ENCODE peak calls at places on chromosome 19, in four cellular contexts. One of them, this sample, is unnamed.
A peak's percentile ranks its signal among the peaks of the same experiment; 100 is the strongest.

GRCh38 chr19:2720777-2721569 is at the start of gene DIRAS1:
- DNase-seq in uterus: no peak
- DNase-seq in WERI-Rb-1: peak; percentile 28
- DNase-seq in heart right ventricle: peak; percentile 38
- DNase-seq in this sample: peak; percentile 76

GRCh38 chr19:47582320-47582909 is 9.5 kb upstream of the ZNF541 start:
- DNase-seq in uterus: no peak
- DNase-seq in WERI-Rb-1: no peak
- DNase-seq in heart right ventricle: no peak
- DNase-seq in this sample: no peak

GRCh38 chr19:36047835-36048234 is 6.2 kb downstream of the THAP8 start:
- DNase-seq in uterus: no peak
- DNase-seq in WERI-Rb-1: no peak
- DNase-seq in heart right ventricle: no peak
- DNase-seq in this sample: no peak

GRCh38 chr19:44684892-44685847 is 13.8 kb upstream of the CEACAM16 start:
- DNase-seq in uterus: peak; percentile 62
- DNase-seq in WERI-Rb-1: peak; percentile 78
- DNase-seq in heart right ventricle: peak; percentile 40
- DNase-seq in this sample: no peak

GRCh38 chr19:10836478-10837325 is 690 bp upstream of the TMED1 start:
- DNase-seq in uterus: peak; percentile 86
- DNase-seq in WERI-Rb-1: peak; percentile 78
- DNase-seq in heart right ventricle: peak; percentile 88
- DNase-seq in this sample: peak; percentile 71

GRCh38 chr19:7612282-7613274 is 16.8 kb downstream of the XAB2 start:
- DNase-seq in uterus: no peak
- DNase-seq in WERI-Rb-1: no peak
- DNase-seq in heart right ventricle: no peak
- DNase-seq in this sample: no peak

GRCh38 chr19:2016041-2016807 is 710 bp upstream of the BTBD2 start:
- DNase-seq in uterus: peak; percentile 94
- DNase-seq in WERI-Rb-1: peak; percentile 81
- DNase-seq in heart right ventricle: peak; percentile 66
- DNase-seq in this sample: peak; percentile 49

GRCh38 chr19:48421548-48421947 is 24.2 kb upstream of the GRWD1 start:
- DNase-seq in uterus: no peak
- DNase-seq in WERI-Rb-1: no peak
- DNase-seq in heart right ventricle: no peak
- DNase-seq in this sample: no peak

GRCh38 chr19:11227201-11227886 is 12.1 kb upstream of the ANGPTL8 start:
- DNase-seq in uterus: no peak
- DNase-seq in WERI-Rb-1: peak; percentile 45
- DNase-seq in heart right ventricle: no peak
- DNase-seq in this sample: no peak

GRCh38 chr19:36577271-36577996 is 4.3 kb upstream of the ZNF529 start:
- DNase-seq in uterus: no peak
- DNase-seq in WERI-Rb-1: no peak
- DNase-seq in heart right ventricle: no peak
- DNase-seq in this sample: no peak

GRCh38 chr19:33047422-33047821 is 17.3 kb downstream of the RHPN2 start:
- DNase-seq in uterus: no peak
- DNase-seq in WERI-Rb-1: no peak
- DNase-seq in heart right ventricle: no peak
- DNase-seq in this sample: no peak

GRCh38 chr19:36115453-36116343 is at the start of gene TBCB:
- DNase-seq in uterus: peak; percentile 84
- DNase-seq in WERI-Rb-1: no peak
- DNase-seq in heart right ventricle: peak; percentile 87
- DNase-seq in this sample: peak; percentile 78

GRCh38 chr19:13058951-13059660 is 43.6 kb downstream of the LYL1 start:
- DNase-seq in uterus: no peak
- DNase-seq in WERI-Rb-1: no peak
- DNase-seq in heart right ventricle: no peak
- DNase-seq in this sample: no peak

GRCh38 chr19:18775586-18776287 is 15.4 kb downstream of the COMP start:
- DNase-seq in uterus: no peak
- DNase-seq in WERI-Rb-1: no peak
- DNase-seq in heart right ventricle: no peak
- DNase-seq in this sample: no peak

GRCh38 chr19:18193388-18194207 is 580 bp downstream of the MPV17L2 start:
- DNase-seq in uterus: peak; percentile 34
- DNase-seq in WERI-Rb-1: no peak
- DNase-seq in heart right ventricle: no peak
- DNase-seq in this sample: peak; percentile 36

GRCh38 chr19:12669272-12670158 is 2.9 kb downstream of the WDR83 start:
- DNase-seq in uterus: peak; percentile 72
- DNase-seq in WERI-Rb-1: peak; percentile 75
- DNase-seq in heart right ventricle: peak; percentile 76
- DNase-seq in this sample: peak; percentile 58

GRCh38 chr19:50838239-50838638 is 4.9 kb upstream of the KLK15 start:
- DNase-seq in uterus: no peak
- DNase-seq in WERI-Rb-1: no peak
- DNase-seq in heart right ventricle: no peak
- DNase-seq in this sample: no peak

GRCh38 chr19:5698635-5699422 is 8.7 kb downstream of the RPL36 start:
- DNase-seq in uterus: no peak
- DNase-seq in WERI-Rb-1: no peak
- DNase-seq in heart right ventricle: no peak
- DNase-seq in this sample: no peak
- TF ChIP-seq CTCF in uterus: no peak
- TF ChIP-seq CTCF in WERI-Rb-1: no peak
- TF ChIP-seq CTCF in heart right ventricle: no peak
- TF ChIP-seq CTCF in this sample: no peak

DNA sequence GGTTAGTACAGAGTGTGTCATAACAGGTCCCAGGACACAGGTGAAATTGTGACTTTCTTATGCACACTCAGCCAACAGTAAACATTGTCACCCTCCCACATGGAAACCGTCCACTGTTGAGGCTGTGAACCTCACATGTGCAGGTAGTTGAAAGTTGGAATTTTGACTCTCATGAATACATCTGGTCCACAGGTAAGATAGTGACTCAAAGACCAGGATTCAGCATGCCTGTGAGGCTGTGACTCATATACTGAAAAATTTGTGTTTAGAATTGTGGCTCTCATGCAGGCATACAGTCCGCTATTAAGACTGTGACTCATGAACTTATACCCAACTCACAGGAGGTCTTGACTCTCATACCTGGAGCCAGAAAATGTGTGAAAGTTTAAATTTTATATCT is 67.8 kb downstream of the ZNF728 start:
- DNase-seq in uterus: no peak
- DNase-seq in WERI-Rb-1: no peak
- DNase-seq in heart right ventricle: no peak
- DNase-seq in this sample: no peak
- TF ChIP-seq CTCF in uterus: no peak
- TF ChIP-seq CTCF in WERI-Rb-1: no peak
- TF ChIP-seq CTCF in heart right ventricle: no peak
- TF ChIP-seq CTCF in this sample: no peak

GRCh38 chr19:49595006-49595818 is 4.2 kb downstream of the PRR12 start:
- DNase-seq in uterus: no peak
- DNase-seq in WERI-Rb-1: no peak
- DNase-seq in heart right ventricle: no peak
- DNase-seq in this sample: no peak

GRCh38 chr19:49596407-49596806 is 5.4 kb downstream of the PRR12 start:
- DNase-seq in uterus: no peak
- DNase-seq in WERI-Rb-1: no peak
- DNase-seq in heart right ventricle: no peak
- DNase-seq in this sample: no peak

GRCh38 chr19:49597703-49597974 is 6.7 kb downstream of the PRR12 start:
- DNase-seq in uterus: no peak
- DNase-seq in WERI-Rb-1: no peak
- DNase-seq in heart right ventricle: no peak
- DNase-seq in this sample: no peak

GRCh38 chr19:49595819-49596404 is 4.9 kb downstream of the PRR12 start:
- DNase-seq in uterus: peak; percentile 24
- DNase-seq in WERI-Rb-1: no peak
- DNase-seq in heart right ventricle: no peak
- DNase-seq in this sample: no peak

DNA sequence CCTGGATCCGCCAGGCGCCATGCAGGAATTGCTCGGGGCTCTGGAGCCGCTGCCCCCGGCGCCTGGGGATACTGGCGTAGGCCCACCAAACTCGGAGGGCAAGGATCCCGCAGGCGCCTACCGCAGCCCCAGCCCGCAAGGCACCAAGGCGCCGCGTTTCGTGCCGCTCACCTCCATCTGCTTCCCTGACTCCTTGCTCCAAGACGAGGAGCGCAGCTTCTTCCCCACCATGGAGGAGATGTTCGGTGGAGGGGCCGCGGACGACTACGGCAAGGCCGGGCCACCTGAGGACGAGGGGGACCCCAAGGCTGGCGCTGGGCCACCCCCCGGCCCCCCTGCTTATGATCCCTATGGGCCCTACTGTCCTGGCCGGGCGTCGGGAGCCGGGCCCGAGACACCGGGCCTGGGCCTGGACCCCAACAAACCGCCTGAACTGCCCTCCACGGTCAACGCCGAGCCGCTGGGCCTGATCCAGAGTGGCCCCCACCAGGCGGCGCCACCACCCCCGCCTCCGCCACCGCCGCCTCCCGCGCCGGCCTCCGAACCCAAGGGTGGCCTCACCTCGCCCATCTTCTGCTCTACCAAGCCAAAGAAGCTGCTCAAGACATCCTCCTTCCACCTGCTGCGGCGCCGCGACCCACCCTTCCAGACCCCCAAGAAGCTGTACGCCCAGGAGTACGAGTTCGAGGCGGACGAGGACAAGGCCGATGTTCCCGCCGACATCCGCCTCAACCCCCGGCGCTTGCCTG is 6.1 kb downstream of the PRR12 start:
- DNase-seq in uterus: no peak
- DNase-seq in WERI-Rb-1: no peak
- DNase-seq in heart right ventricle: no peak
- DNase-seq in this sample: no peak
- TF ChIP-seq CTCF in uterus: no peak
- TF ChIP-seq CTCF in WERI-Rb-1: no peak
- TF ChIP-seq CTCF in heart right ventricle: no peak
- TF ChIP-seq CTCF in this sample: peak; percentile 13

DNA sequence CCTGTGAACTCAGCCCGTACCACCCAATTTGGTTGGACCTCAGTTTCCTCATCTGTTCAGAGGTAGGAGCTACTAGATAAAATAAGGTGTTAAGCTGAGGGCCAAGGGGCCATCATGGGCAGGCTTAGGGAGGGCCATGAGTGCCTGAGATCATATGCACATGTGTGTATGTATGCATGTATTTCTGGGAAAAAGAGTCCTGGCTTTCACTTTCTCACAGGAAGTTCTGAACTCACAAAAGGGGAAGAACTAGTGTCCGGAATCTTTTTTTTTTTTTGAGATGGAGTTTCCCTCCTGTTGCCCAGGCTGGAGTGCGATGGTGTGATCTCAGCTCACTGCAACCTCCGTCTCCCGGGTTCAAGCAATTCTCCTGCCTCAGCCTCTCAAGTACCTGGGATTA is 18.9 kb downstream of the TGFB1 start:
- DNase-seq in uterus: no peak
- DNase-seq in WERI-Rb-1: no peak
- DNase-seq in heart right ventricle: no peak
- DNase-seq in this sample: no peak
- TF ChIP-seq CTCF in uterus: no peak
- TF ChIP-seq CTCF in WERI-Rb-1: no peak
- TF ChIP-seq CTCF in heart right ventricle: no peak
- TF ChIP-seq CTCF in this sample: no peak

GRCh38 chr19:38291855-38292254 is 12.2 kb upstream of the C19orf33 start:
- DNase-seq in uterus: no peak
- DNase-seq in WERI-Rb-1: peak; percentile 87
- DNase-seq in heart right ventricle: no peak
- DNase-seq in this sample: no peak
- TF ChIP-seq CTCF in uterus: no peak
- TF ChIP-seq CTCF in WERI-Rb-1: peak; percentile 49
- TF ChIP-seq CTCF in heart right ventricle: no peak
- TF ChIP-seq CTCF in this sample: no peak

GRCh38 chr19:46000497-46001246 is 5.4 kb downstream of the CCDC61 start:
- DNase-seq in uterus: no peak
- DNase-seq in WERI-Rb-1: no peak
- DNase-seq in heart right ventricle: peak; percentile 44
- DNase-seq in this sample: peak; percentile 77
- TF ChIP-seq CTCF in uterus: no peak
- TF ChIP-seq CTCF in WERI-Rb-1: no peak
- TF ChIP-seq CTCF in heart right ventricle: no peak
- TF ChIP-seq CTCF in this sample: no peak